ENCODE peak calls at places on chromosomes 3 and 15, in ten cellular contexts. J is colonic mucosa, R is IMR-90, D is dorsolateral prefrontal cortex, N is psoas muscle, F is choroid plexus epithelial cell, H is body of pancreas, Z is upper lobe of right lung, A is PC-9, V is kidney epithelial cell. S is an unnamed sample.

GRCh38 chr15:74242296-74242929 is 6.3 kb downstream of the CCDC33 start:
- DNase-seq in J (no peak), R (peak; percentile 17), D (no peak), N (no peak), F (no peak), H (peak; percentile 64), Z (no peak), A (peak; percentile 71), V (no peak), S (peak; percentile 60)

GRCh38 chr3:42020681-42021307 is 58.9 kb upstream of the ULK4 start:
- DNase-seq in J (no peak), R (peak; percentile 83), D (no peak), N (no peak), F (peak; percentile 74), H (no peak), Z (no peak), A (peak; percentile 34), V (no peak), S (peak; percentile 83)

GRCh38 chr3:113468536-113468935 is 27.2 kb upstream of the CFAP44 start:
- DNase-seq in J (no peak), R (peak; percentile 4), D (no peak), N (no peak), F (no peak), H (no peak), Z (no peak), A (no peak), V (no peak), S (peak; percentile 5)

GRCh38 chr15:70289191-70289955 is 191.7 kb upstream of the TLE3 start:
- DNase-seq in J (no peak), R (no peak), D (no peak), N (no peak), F (peak; percentile 25), H (peak; percentile 64), Z (peak; percentile 67), A (peak; percentile 86), V (no peak), S (no peak)

GRCh38 chr3:145842302-145842897 is 318.6 kb downstream of the PLOD2 start:
- DNase-seq in J (no peak), R (no peak), D (no peak), N (no peak), F (no peak), H (no peak), Z (no peak), A (no peak), V (no peak), S (no peak)

GRCh38 chr3:178393833-178394232 is 142.4 kb upstream of the KCNMB2 start:
- DNase-seq in J (no peak), R (peak; percentile 85), D (no peak), N (no peak), F (peak; percentile 87), H (no peak), Z (no peak), A (no peak), V (no peak), S (peak; percentile 79)

GRCh38 chr3:187789872-187790271 is 44.6 kb upstream of the BCL6 start:
- DNase-seq in J (no peak), R (no peak), D (no peak), N (no peak), F (no peak), H (no peak), Z (no peak), A (no peak), V (no peak), S (no peak)

GRCh38 chr15:53918180-53919079 is 59.8 kb upstream of the UNC13C start:
- DNase-seq in J (no peak), R (no peak), D (no peak), N (no peak), F (no peak), H (no peak), Z (no peak), A (no peak), V (no peak), S (no peak)

DNA sequence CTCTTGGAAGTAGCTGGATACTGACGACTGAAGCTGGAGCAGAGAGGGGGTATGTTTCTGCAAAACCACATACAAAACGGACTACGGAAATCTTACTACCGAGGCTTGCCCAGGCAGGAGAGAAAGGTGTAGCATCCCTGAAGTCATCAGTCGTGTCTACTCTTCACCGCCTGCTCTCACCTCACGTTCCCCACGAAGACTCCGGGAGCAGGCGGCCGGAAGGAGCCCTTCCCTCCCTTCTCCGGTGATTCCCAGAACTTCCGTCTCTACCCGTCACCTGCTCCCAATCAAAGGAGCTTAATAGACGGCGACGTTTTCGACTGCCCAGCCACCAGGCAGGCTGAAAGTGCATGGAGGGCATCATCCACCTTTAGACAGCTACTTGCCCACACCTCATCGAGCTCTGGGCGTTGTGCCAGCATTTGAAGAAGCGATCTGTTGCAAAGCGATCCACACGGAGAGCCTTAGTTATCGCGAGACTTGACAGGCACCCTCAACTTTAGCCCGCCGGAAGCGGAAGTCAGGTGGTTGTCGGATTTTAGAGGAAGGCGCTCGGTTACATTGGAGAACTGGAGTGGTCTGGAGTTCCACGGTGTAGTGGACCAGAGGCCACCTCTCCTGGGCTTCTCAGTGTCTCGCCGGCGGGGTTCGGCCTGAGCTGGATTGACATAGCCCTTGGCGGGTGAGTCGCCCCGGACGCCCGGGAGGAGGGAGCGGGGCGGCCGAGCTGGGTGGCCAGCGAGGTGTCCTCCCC is at the start of gene RAMAC:
- DNase-seq in J (peak; percentile 96), R (peak; percentile 95), D (peak; percentile 94), N (peak; percentile 96), F (peak; percentile 97), H (peak; percentile 97), Z (peak; percentile 95), A (peak; percentile 85), V (peak; percentile 93), S (peak; percentile 92)
- TF ChIP-seq CTCF in J (no peak), R (no peak), D (no peak), N (no peak), F (no peak), H (no peak), Z (no peak), A (no peak), V (no peak), S (no peak)

GRCh38 chr3:183267140-183267539 is 14.1 kb downstream of the B3GNT5 start:
- DNase-seq in J (no peak), R (no peak), D (no peak), N (no peak), F (no peak), H (no peak), Z (no peak), A (no peak), V (no peak), S (no peak)

GRCh38 chr3:183264249-183264648 is 11.2 kb downstream of the B3GNT5 start:
- DNase-seq in J (no peak), R (no peak), D (no peak), N (no peak), F (peak; percentile 54), H (no peak), Z (no peak), A (no peak), V (no peak), S (no peak)

GRCh38 chr3:183266454-183266853 is 13.4 kb downstream of the B3GNT5 start:
- DNase-seq in J (no peak), R (no peak), D (no peak), N (no peak), F (no peak), H (no peak), Z (no peak), A (no peak), V (no peak), S (no peak)

GRCh38 chr3:183265713-183266417 is 12.8 kb downstream of the B3GNT5 start:
- DNase-seq in J (peak; percentile 83), R (peak; percentile 81), D (no peak), N (no peak), F (peak; percentile 88), H (peak; percentile 39), Z (no peak), A (peak; percentile 73), V (peak; percentile 96), S (peak; percentile 90)

DNA sequence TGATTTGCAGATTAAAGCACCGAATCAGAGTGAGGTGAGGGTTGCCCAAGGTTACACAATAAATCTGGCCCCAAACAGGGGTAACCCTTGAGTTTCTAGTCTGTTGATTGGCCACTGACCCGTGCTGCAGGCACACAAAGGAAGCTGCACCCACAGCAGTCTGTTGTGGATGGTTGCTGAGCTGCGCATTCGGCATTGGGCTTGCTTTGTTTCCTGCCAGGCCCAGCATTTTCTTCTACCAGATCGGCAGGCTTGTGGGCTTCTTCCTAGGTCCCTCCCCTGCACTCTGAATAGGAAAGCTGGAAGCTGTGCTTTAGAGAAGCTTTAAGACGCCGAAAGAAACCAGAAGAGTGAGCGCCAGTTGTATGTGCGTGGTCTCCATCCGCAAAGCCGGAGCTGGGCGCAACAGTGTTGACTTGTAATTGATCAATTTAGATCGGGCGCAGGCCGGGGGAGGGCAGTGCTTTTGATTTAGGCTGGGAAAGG is 12.1 kb downstream of the B3GNT5 start:
- DNase-seq in J (no peak), R (no peak), D (no peak), N (no peak), F (peak; percentile 65), H (peak; percentile 50), Z (no peak), A (peak; percentile 68), V (peak; percentile 53), S (peak; percentile 28)
- H3K4me3 ChIP-seq in J (no peak overlapping the region), R (no peak overlapping the region), D (no peak overlapping the region), N (peak overlapping the region; percentile 31), F (peak overlapping the region; percentile 25), H (no peak overlapping the region), Z (no peak overlapping the region), A (no peak overlapping the region), V (peak overlapping the region; percentile 2), S (no peak overlapping the region)

GRCh38 chr3:75342425-75342824 is 321.7 kb upstream of the FRG2C start:
- DNase-seq in J (no peak), R (no peak), D (no peak), N (no peak), F (no peak), H (no peak), Z (peak; percentile 72), A (no peak), V (no peak), S (no peak)

GRCh38 chr3:75338342-75338741 is 325.8 kb upstream of the FRG2C start:
- DNase-seq in J (no peak), R (no peak), D (no peak), N (no peak), F (no peak), H (no peak), Z (no peak), A (no peak), V (no peak), S (no peak)

GRCh38 chr3:75337226-75337900 is 326.8 kb upstream of the FRG2C start:
- DNase-seq in J (no peak), R (no peak), D (no peak), N (no peak), F (no peak), H (no peak), Z (no peak), A (no peak), V (no peak), S (no peak)

GRCh38 chr3:75341324-75342067 is 322.6 kb upstream of the FRG2C start:
- DNase-seq in J (no peak), R (no peak), D (no peak), N (no peak), F (peak; percentile 1), H (no peak), Z (no peak), A (no peak), V (no peak), S (no peak)
- TF ChIP-seq CTCF in J (no peak), R (peak; percentile 11), D (no peak), N (no peak), F (peak; percentile 11), H (no peak), Z (no peak), A (no peak), V (no peak), S (no peak)

DNA sequence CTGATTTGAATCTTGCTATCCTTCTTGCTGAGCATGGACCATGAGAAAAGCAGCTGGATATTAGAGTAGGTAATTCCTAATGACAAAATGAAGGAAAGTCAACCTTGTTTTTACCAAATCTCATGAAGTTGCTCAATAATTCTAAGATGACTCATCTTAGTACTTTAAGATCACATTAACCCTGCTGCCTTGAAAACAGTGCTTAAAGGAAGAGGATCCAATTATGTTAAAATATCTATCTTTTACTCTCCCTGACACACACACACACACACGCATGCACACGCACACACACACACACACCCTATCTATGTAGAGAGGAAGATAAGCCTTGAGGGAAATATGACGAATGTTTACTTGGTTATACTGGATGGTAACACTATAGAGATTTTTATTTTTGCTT is 16.0 kb upstream of the MYO1E start:
- DNase-seq in J (no peak), R (peak; percentile 70), D (no peak), N (no peak), F (peak; percentile 74), H (no peak), Z (no peak), A (no peak), V (peak; percentile 39), S (no peak)
- H3K4me3 ChIP-seq in J (no peak overlapping the region), R (no peak overlapping the region), D (no peak overlapping the region), N (no peak overlapping the region), F (no peak overlapping the region), H (no peak overlapping the region), Z (no peak overlapping the region), A (no peak overlapping the region), V (no peak overlapping the region), S (no peak overlapping the region)

S was measured in foreskin fibroblast.